ENCODE peak calls at places on chromosomes 6 and 20, in nine cellular contexts. O is effector memory CD8-positive, alpha-beta T cell; N is 8988T; M is activated naive CD4-positive, alpha-beta T cell; S is dorsolateral prefrontal cortex; D is activated T-helper 1 cell treated with anti-CD3 and anti-CD28 coated beads, Interleukin-12 subunit alpha, Interleukin-12 subunit beta, Interleukin-2, Interleukin-4 antibody, amounts not matched to agents 30 ng/mL and 10 ng/mL and 1 ng/mL, durations not matched to agents 14 hours and 24 hours and 36 hours; W is activated CD4-positive, alpha-beta T cell treated with anti-CD3 and anti-CD28 coated beads for 1 hour; G is activated T-helper 9 cell treated with anti-CD3 and anti-CD28 coated beads, Interleukin-2, amount 50 U/mL, for 16 hours; I is Caki2. U is an unnamed sample.

GRCh38 chr6:714100-714499 is 21.2 kb upstream of the EXOC2 start:
- DNase-seq in I (no peak), O (no peak), D (no peak), N (no peak), G (no peak), S (no peak), M (no peak), W (no peak), U (no peak)

GRCh38 chr20:4554346-4554745 is 167.4 kb upstream of the PRND start:
- DNase-seq in W (no peak), D (no peak), M (no peak), G (no peak), N (no peak), I (no peak), S (no peak), O (no peak), U (no peak)

GRCh38 chr20:37890643-37891042 is 12.3 kb upstream of the VSTM2L start:
- DNase-seq in S (no peak), M (no peak), I (no peak), G (no peak), W (no peak), N (no peak), D (no peak), O (no peak), U (no peak)

GRCh38 chr6:72080260-72080941 is 194.1 kb downstream of the RIMS1 start:
- DNase-seq in I (no peak), M (no peak), N (no peak), W (no peak), S (no peak), O (no peak), D (no peak), G (no peak), U (no peak)

GRCh38 chr6:169101981-169102380 is 151.7 kb downstream of the THBS2 start:
- DNase-seq in G (no peak), O (no peak), N (no peak), I (no peak), D (no peak), M (no peak), S (no peak), W (no peak), U (no peak)

GRCh38 chr6:48212501-48212900 is 101.5 kb upstream of the PTCHD4 start:
- DNase-seq in D (no peak), S (no peak), O (no peak), W (no peak), I (no peak), G (no peak), M (no peak), N (no peak), U (no peak)

GRCh38 chr6:3759656-3760245 is 8.2 kb upstream of the PXDC1 start:
- DNase-seq in S (no peak), O (no peak), M (no peak), I (no peak), N (no peak), W (no peak), D (no peak), G (no peak), U (no peak)

GRCh38 chr6:138517635-138518034 is 18.3 kb upstream of the NHSL1 start:
- DNase-seq in M (peak; percentile 17), G (peak; percentile 28), S (peak; percentile 52), O (peak; percentile 51), I (no peak), N (peak; percentile 23), D (peak; percentile 51), W (peak; percentile 38), U (no peak)

GRCh38 chr20:22404609-22405170 is 179.7 kb downstream of the FOXA2 start:
- DNase-seq in G (no peak), S (no peak), N (no peak), D (no peak), O (no peak), M (no peak), I (no peak), W (no peak), U (no peak)

GRCh38 chr6:144582939-144583613 is 297.9 kb downstream of the UTRN start:
- DNase-seq in D (peak; percentile 58), O (peak; percentile 38), I (no peak), W (no peak), N (no peak), G (peak; percentile 6), S (peak; percentile 41), M (no peak), U (peak; percentile 84)

GRCh38 chr6:146543211-146543939 is at the start of gene RAB32:
- DNase-seq in M (no peak), D (peak; percentile 5), G (no peak), I (peak; percentile 95), N (peak; percentile 87), S (peak; percentile 85), W (no peak), O (peak; percentile 4), U (peak; percentile 96)

GRCh38 chr6:113359155-113360140 is 497.7 kb upstream of the MARCKS start:
- DNase-seq in N (no peak), S (no peak), O (no peak), M (no peak), D (no peak), W (no peak), I (no peak), G (no peak), U (no peak)

GRCh38 chr6:35402136-35402855 is 49.8 kb upstream of the FANCE start:
- DNase-seq in I (peak; percentile 77), G (no peak), D (no peak), W (no peak), N (no peak), M (no peak), O (no peak), S (no peak), U (no peak)

GRCh38 chr6:71385111-71385822 is 96.7 kb downstream of the OGFRL1 start:
- DNase-seq in N (no peak), D (no peak), O (no peak), M (no peak), G (no peak), W (no peak), I (no peak), S (no peak), U (no peak)

GRCh38 chr6:68967549-68968300 is 332.6 kb downstream of the ADGRB3 start:
- DNase-seq in D (peak; percentile 43), O (no peak), I (peak; percentile 55), N (no peak), G (peak; percentile 21), S (peak; percentile 55), M (no peak), W (no peak), U (no peak)

GRCh38 chr20:62737271-62737761 is 28.7 kb downstream of the NTSR1 start:
- DNase-seq in N (no peak), M (no peak), O (no peak), S (peak; percentile 36), D (no peak), W (no peak), I (no peak), G (no peak), U (peak; percentile 25)

GRCh38 chr20:56155625-56156024 is 92.9 kb upstream of the MC3R start:
- DNase-seq in N (no peak), I (no peak), O (no peak), W (no peak), G (no peak), D (no peak), S (no peak), M (no peak), U (no peak)

GRCh38 chr6:167996424-167997199 is 859 bp upstream of the KIF25 start:
- DNase-seq in M (no peak), I (no peak), O (no peak), G (no peak), S (no peak), N (no peak), W (no peak), D (no peak), U (no peak)

GRCh38 chr6:169508452-169508851 is 193.4 kb downstream of the WDR27 start:
- DNase-seq in N (no peak), G (no peak), S (no peak), O (no peak), W (no peak), M (no peak), I (no peak), D (no peak), U (no peak)

GRCh38 chr6:106799008-106799952 is 169.9 kb downstream of the QRSL1 start:
- DNase-seq in M (no peak), W (no peak), S (no peak), G (no peak), O (no peak), D (no peak), I (peak; percentile 97), N (no peak), U (no peak)

GRCh38 chr20:8310618-8311017 is 178.6 kb downstream of the PLCB1 start:
- DNase-seq in M (no peak), S (no peak), O (no peak), G (no peak), I (no peak), W (no peak), D (no peak), N (no peak), U (no peak)

U was measured in left lung.